ENCODE peak calls at places on chromosomes 4 and X, in ten cellular contexts. F, C, E, Z, S, D, A, X, T and P are unnamed samples.

GRCh38 chr4:128416921-128417320 is 129.3 kb upstream of the PGRMC2 start:
- DNase-seq in S (no peak), Z (peak), E (no peak), A (no peak), F (no peak), C (no peak), X (no peak), D (no peak), T (no peak), P (no peak)

GRCh38 chr4:72031868-72032619 is at the start of gene NPFFR2:
- DNase-seq in Z (peak), E (peak), F (no peak), A (no peak), T (no peak), D (no peak), C (no peak), X (peak), S (no peak), P (no peak)

GRCh38 chr4:113593400-113594230 is 167.9 kb downstream of the CAMK2D start:
- DNase-seq in S (no peak), Z (no peak), X (no peak), T (no peak), F (no peak), E (no peak), C (no peak), D (no peak), A (peak), P (no peak)

GRCh38 chr4:57037982-57038604 is 59.4 kb downstream of the POLR2B start:
- DNase-seq in C (no peak), X (peak), A (peak), Z (peak), E (peak), S (peak), D (peak), F (no peak), T (peak), P (peak)

GRCh38 chr4:145808021-145808650 is 128.2 kb downstream of the C4orf51 start:
- DNase-seq in D (peak), S (no peak), A (no peak), X (peak), C (no peak), F (peak), Z (peak), E (no peak), T (no peak), P (no peak)

GRCh38 chr4:10115657-10116624 is 658 bp downstream of the WDR1 start:
- DNase-seq in X (peak), Z (no peak), C (peak), S (no peak), F (no peak), A (peak), T (peak), E (peak), D (peak), P (no peak)

GRCh38 chrX:11664211-11664888 is 1.4 kb downstream of the ARHGAP6 start:
- DNase-seq in E (peak), S (no peak), Z (no peak), T (peak), A (no peak), F (no peak), X (peak), C (peak), D (no peak), P (no peak)

GRCh38 chr4:110197421-110198398 is 705 bp downstream of the ELOVL6 start:
- DNase-seq in S (no peak), A (peak), Z (peak), C (peak), D (peak), T (peak), F (no peak), X (peak), E (peak), P (peak)

GRCh38 chrX:113510586-113510985 is 670.0 kb upstream of the AMOT start:
- DNase-seq in X (no peak), C (no peak), Z (peak), E (no peak), S (no peak), F (no peak), D (peak), T (no peak), A (no peak), P (no peak)

GRCh38 chrX:152905081-152905420 is 7.2 kb downstream of the ZNF185 start:
- DNase-seq in T (no peak), E (no peak), F (no peak), D (no peak), C (no peak), Z (no peak), A (no peak), S (no peak), X (no peak), P (no peak)

GRCh38 chr4:46179356-46179755 is 55.5 kb upstream of the GABRG1 start:
- DNase-seq in F (no peak), C (no peak), Z (no peak), X (no peak), A (no peak), E (no peak), T (no peak), D (no peak), S (no peak), P (no peak)

GRCh38 chr4:152356428-152357034 is 179.4 kb downstream of the FBXW7 start:
- DNase-seq in Z (peak), A (no peak), F (no peak), X (no peak), T (no peak), D (no peak), C (no peak), E (no peak), S (no peak), P (no peak)

GRCh38 chr4:184824081-184824775 is 1.5 kb downstream of the ACSL1 start:
- DNase-seq in S (no peak), F (no peak), T (no peak), X (no peak), D (no peak), Z (no peak), A (peak), C (no peak), E (no peak), P (no peak)

GRCh38 chrX:13469963-13470679 is 99.3 kb upstream of the EGFL6 start:
- DNase-seq in E (no peak), Z (peak), C (no peak), F (peak), D (no peak), S (no peak), X (no peak), A (no peak), T (no peak), P (no peak)

GRCh38 chr4:55125087-55125721 is at the start of gene KDR:
- DNase-seq in D (peak), F (no peak), E (peak), Z (peak), T (peak), S (no peak), C (peak), X (peak), A (no peak), P (no peak)

GRCh38 chr4:52057196-52057595 is 6.1 kb downstream of the SPATA18 start:
- DNase-seq in A (no peak), E (no peak), X (no peak), D (no peak), T (no peak), F (no peak), Z (peak), C (no peak), S (no peak), P (no peak)

GRCh38 chrX:65516756-65517155 is 17.8 kb downstream of the LAS1L start:
- DNase-seq in D (no peak), Z (no peak), E (no peak), S (no peak), T (no peak), C (no peak), A (no peak), X (no peak), F (no peak), P (no peak)

GRCh38 chr4:115058533-115058932 is 54.9 kb downstream of the NDST4 start:
- DNase-seq in T (no peak), E (no peak), X (no peak), Z (no peak), C (no peak), A (no peak), D (no peak), F (no peak), S (no peak), P (no peak)

GRCh38 chr4:115053313-115053712 is 60.1 kb downstream of the NDST4 start:
- DNase-seq in E (no peak), F (no peak), C (no peak), D (peak), Z (no peak), T (no peak), A (no peak), X (no peak), S (no peak), P (no peak)

GRCh38 chr4:115054836-115055235 is 58.6 kb downstream of the NDST4 start:
- DNase-seq in D (peak), S (no peak), T (no peak), X (no peak), F (no peak), A (no peak), Z (no peak), C (no peak), E (no peak), P (no peak)
- TF ChIP-seq CTCF in D (peak), S (no peak), T (no peak), X (no peak), F (no peak), A (no peak), Z (no peak), C (no peak), E (no peak), P (no peak)

GRCh38 chr4:7463584-7464258 is 29.0 kb upstream of the PSAPL1 start:
- DNase-seq in A (no peak), C (no peak), Z (no peak), F (no peak), T (no peak), X (no peak), E (no peak), S (no peak), D (no peak), P (no peak)

GRCh38 chr4:7460591-7460990 is 25.9 kb upstream of the PSAPL1 start:
- DNase-seq in D (no peak), A (no peak), S (no peak), F (no peak), T (peak), C (no peak), X (no peak), Z (peak), E (no peak), P (no peak)

GRCh38 chr4:7464259-7464655 is 29.5 kb upstream of the PSAPL1 start:
- DNase-seq in X (no peak), Z (no peak), A (no peak), S (no peak), E (no peak), T (no peak), D (no peak), C (no peak), F (no peak), P (no peak)

GRCh38 chr4:7461171-7461570 is 26.4 kb upstream of the PSAPL1 start:
- DNase-seq in E (peak), A (no peak), C (no peak), X (no peak), D (no peak), S (no peak), T (no peak), Z (no peak), F (no peak), P (no peak)

DNA sequence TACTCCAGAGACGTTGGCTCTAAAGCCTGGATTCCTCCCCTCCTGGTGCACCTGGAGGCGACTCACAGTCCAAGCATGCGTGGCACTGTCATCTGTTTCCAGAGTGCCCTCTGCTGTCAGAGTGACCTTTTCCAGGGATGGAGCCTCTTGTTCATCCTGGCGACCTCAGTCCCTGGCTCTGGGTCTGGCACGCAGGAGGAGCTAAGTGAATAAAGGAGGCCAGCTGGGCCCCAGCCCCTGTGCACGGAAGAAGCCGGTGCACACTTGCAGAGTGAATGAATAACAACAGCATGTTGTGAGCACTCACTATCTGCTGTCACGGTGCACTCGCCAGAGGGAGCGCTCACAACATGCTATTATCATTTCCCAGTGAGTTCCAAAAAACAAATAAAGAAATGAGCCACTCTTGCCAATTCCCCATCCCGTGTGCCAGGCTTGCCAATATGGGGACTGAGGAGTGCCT is 27.8 kb upstream of the PSAPL1 start:
- DNase-seq in X (peak), E (no peak), D (no peak), A (peak), C (no peak), Z (peak), S (no peak), T (no peak), F (no peak), P (peak)
- TF ChIP-seq CTCF in X (peak), E (no peak), D (no peak), A (no peak), C (no peak), Z (peak), S (no peak), T (no peak), F (no peak), P (peak)

GRCh38 chrX:21382715-21383114 is 8.5 kb downstream of the CNKSR2 start:
- DNase-seq in Z (no peak), A (no peak), C (no peak), E (no peak), F (no peak), S (no peak), T (no peak), D (no peak), X (no peak), P (no peak)
- TF ChIP-seq CTCF in Z (peak), A (peak), C (peak), E (peak), F (no peak), S (no peak), T (no peak), D (no peak), X (peak), P (no peak)

GRCh38 chr4:40227284-40227683 is 30.5 kb downstream of the RHOH start:
- DNase-seq in Z (no peak), X (no peak), T (no peak), F (no peak), C (no peak), D (peak), A (no peak), S (no peak), E (no peak), P (no peak)

GRCh38 chr4:40231464-40231863 is 34.6 kb downstream of the RHOH start:
- DNase-seq in S (no peak), X (no peak), D (no peak), E (no peak), Z (no peak), C (no peak), A (no peak), T (no peak), F (no peak), P (no peak)

GRCh38 chr4:40232610-40233009 is 35.8 kb downstream of the RHOH start:
- DNase-seq in Z (no peak), S (no peak), A (no peak), D (peak), F (no peak), X (no peak), E (no peak), T (no peak), C (no peak), P (no peak)

GRCh38 chr4:40225497-40225896 is 28.7 kb downstream of the RHOH start:
- DNase-seq in D (no peak), X (no peak), Z (no peak), T (no peak), S (no peak), E (no peak), C (no peak), F (no peak), A (no peak), P (no peak)

DNA sequence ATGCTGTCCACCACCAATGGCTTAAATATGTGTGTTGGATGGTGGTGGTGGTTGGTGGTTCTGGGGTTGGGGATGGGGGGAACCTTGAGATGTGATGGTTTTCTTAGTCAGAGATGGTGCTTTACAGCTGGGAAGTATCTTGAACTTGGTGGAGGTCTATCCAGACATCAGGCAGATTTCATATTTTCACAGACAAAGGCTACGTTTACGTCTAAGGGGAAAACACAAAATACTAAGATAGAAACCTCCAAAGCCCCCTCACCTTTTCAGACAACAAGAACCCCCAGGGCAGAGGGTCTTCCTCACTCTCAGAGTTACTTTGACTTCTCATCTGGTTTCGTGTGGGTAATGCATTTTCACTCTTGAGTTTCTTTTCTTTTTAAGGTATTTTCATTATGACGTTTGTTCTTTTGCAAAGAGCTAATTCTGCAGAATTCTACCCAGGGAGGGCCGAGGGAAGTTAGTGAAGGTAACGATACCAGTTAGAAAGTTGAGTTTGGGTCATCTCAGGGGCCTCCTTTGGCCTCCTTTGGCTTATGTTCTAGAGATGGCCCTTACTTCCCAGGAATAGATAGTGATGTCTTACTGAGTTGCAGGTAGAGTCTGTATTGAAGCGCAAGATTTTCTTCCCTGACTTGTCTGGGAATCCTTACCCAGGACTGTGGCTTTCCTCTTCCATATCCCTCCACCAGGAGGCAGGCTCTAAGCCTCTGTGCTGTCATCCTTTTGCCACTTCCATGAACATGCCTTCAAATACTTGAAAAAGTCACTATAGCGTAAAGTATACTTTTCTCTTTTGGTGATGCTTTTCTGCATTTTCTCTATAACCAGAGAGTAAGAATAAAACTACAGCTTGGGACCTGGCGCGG is 31.9 kb downstream of the RHOH start:
- DNase-seq in S (no peak), D (no peak), X (no peak), A (no peak), C (no peak), E (no peak), T (no peak), Z (no peak), F (no peak), P (no peak)
- TF ChIP-seq CTCF in S (no peak), D (peak), X (peak), A (peak), C (no peak), E (peak), T (no peak), Z (peak), F (peak), P (no peak)

DNA sequence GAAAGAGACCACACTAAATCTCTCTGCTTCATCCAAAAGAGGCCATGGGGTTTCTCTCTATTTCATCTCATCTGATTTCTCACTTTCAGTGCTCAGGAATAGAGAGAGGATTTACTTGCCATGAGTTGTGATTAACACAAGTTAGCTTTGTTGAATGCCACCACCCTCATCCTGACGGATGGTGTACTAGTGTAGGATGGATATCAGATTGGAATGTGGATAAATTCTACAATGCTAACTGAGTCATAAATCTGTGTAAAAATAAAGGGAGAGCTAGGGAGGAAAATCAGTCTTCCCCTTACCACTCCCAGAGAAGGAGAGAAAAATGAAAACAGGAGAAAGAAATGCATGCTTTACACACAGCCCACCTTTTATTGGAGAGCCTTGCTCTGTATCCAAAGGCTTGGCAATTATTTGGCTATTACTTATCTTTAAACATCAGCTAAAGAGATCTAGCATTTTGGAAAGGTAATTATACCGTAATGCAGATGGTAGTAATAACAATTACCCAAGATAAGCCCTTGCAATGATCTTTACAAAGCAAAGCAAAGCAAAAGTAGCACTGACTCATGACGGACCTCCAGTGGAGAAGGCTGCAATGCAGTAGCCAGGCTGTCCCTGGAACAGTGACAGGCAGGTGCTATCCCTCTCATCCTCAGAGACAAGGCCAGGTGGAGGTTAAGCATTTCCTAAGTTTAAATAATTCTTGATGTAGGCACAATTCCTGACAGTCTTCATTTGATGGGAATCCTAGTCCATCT is 306.3 kb upstream of the PPARGC1A start:
- DNase-seq in C (no peak), T (no peak), A (no peak), F (no peak), Z (no peak), D (no peak), X (peak), E (no peak), S (no peak), P (no peak)
- TF ChIP-seq CTCF in C (no peak), T (no peak), A (no peak), F (no peak), Z (no peak), D (no peak), X (peak), E (no peak), S (no peak), P (no peak)

GRCh38 chr4:157514711-157515110 is 294.2 kb downstream of the GRIA2 start:
- DNase-seq in T (no peak), C (no peak), X (no peak), F (no peak), E (no peak), Z (no peak), D (peak), S (no peak), A (no peak), P (no peak)
- TF ChIP-seq CTCF in T (no peak), C (no peak), X (peak), F (no peak), E (peak), Z (no peak), D (peak), S (no peak), A (no peak), P (no peak)

GRCh38 chr4:22607382-22607781 is 85.4 kb upstream of the GBA3 start:
- DNase-seq in T (no peak), A (peak), E (no peak), C (no peak), X (peak), F (peak), D (peak), S (no peak), Z (peak), P (no peak)
- TF ChIP-seq CTCF in T (no peak), A (peak), E (peak), C (no peak), X (peak), F (peak), D (peak), S (peak), Z (peak), P (peak)

GRCh38 chrX:151370906-151371305 is 26.1 kb upstream of the VMA21 start:
- DNase-seq in T (no peak), C (no peak), F (no peak), A (no peak), Z (no peak), D (no peak), X (no peak), S (no peak), E (peak), P (no peak)
- TF ChIP-seq CTCF in T (no peak), C (no peak), F (no peak), A (no peak), Z (no peak), D (no peak), X (no peak), S (no peak), E (peak), P (no peak)